ENCODE peak calls at places on chromosomes 12 and 14, in seven cellular contexts. A is lung; G is lower lobe of right lung; R is sigmoid colon; K is effector memory CD4-positive, alpha-beta T cell; Y is NT2/D1; I is aorta. C is an unnamed sample.

GRCh38 chr14:99745307-99745951 is 47.8 kb upstream of the EML1 start:
- DNase-seq in G (peak; percentile 15), R (no peak), Y (no peak), K (no peak), I (no peak), A (no peak), C (no peak)

GRCh38 chr14:30855345-30856037 is 18.9 kb upstream of the COCH start:
- DNase-seq in A (no peak), K (no peak), Y (no peak), G (no peak), I (no peak), R (no peak), C (no peak)

GRCh38 chr12:124560519-124560918 is 6.9 kb downstream of the NCOR2 start:
- DNase-seq in Y (no peak), R (no peak), I (no peak), K (no peak), A (no peak), G (no peak), C (no peak)

GRCh38 chr12:119128527-119128926 is 50.2 kb upstream of the HSPB8 start:
- DNase-seq in I (no peak), G (no peak), R (no peak), Y (no peak), A (no peak), K (no peak), C (no peak)

GRCh38 chr14:90341784-90342183 is 10.0 kb upstream of the NRDE2 start:
- DNase-seq in A (no peak), G (no peak), I (no peak), R (no peak), Y (no peak), K (no peak), C (no peak)

GRCh38 chr12:68957273-68957672 is 24.3 kb upstream of the CPM start:
- DNase-seq in A (no peak), I (no peak), G (no peak), R (no peak), Y (no peak), K (no peak), C (no peak)

GRCh38 chr12:49030714-49031572 is 12.4 kb upstream of the PRKAG1 start:
- DNase-seq in G (no peak), A (no peak), I (peak; percentile 45), R (no peak), Y (no peak), K (no peak), C (no peak)

GRCh38 chr12:54658306-54659264 is 10.4 kb upstream of the DCD start:
- DNase-seq in G (peak; percentile 50), K (no peak), A (no peak), R (no peak), Y (peak; percentile 75), I (no peak), C (peak; percentile 82)

GRCh38 chr14:73789996-73790581 is 61.5 kb upstream of the PTGR2 start:
- DNase-seq in R (peak; percentile 95), A (peak; percentile 42), K (no peak), Y (no peak), G (no peak), I (peak; percentile 85), C (no peak)

GRCh38 chr12:20601668-20602280 is 93.4 kb upstream of the SLCO1C1 start:
- DNase-seq in Y (peak; percentile 46), K (no peak), G (no peak), R (no peak), I (no peak), A (no peak), C (no peak)

GRCh38 chr12:42884116-42884515 is 294.6 kb upstream of the PRICKLE1 start:
- DNase-seq in R (no peak), K (no peak), G (no peak), A (no peak), I (no peak), Y (no peak), C (no peak)

GRCh38 chr12:118821386-118821928 is 159.9 kb upstream of the SRRM4 start:
- DNase-seq in G (no peak), K (no peak), R (no peak), A (no peak), Y (no peak), I (no peak), C (no peak)

GRCh38 chr14:35558680-35559079 is 24.7 kb downstream of the INSM2 start:
- DNase-seq in G (no peak), R (no peak), Y (peak; percentile 23), A (no peak), I (no peak), K (no peak), C (peak; percentile 20)

GRCh38 chr14:67432088-67432564 is 20.2 kb upstream of the PLEK2 start:
- DNase-seq in K (no peak), I (no peak), R (peak; percentile 7), Y (no peak), G (no peak), A (no peak), C (no peak)

GRCh38 chr12:12651752-12652151 is 40.1 kb downstream of the CREBL2 start:
- DNase-seq in G (no peak), Y (no peak), R (no peak), I (no peak), A (no peak), K (no peak), C (no peak)

GRCh38 chr14:52767058-52767833 is 24.2 kb downstream of the GNPNAT1 start:
- DNase-seq in G (no peak), K (no peak), I (no peak), Y (no peak), R (no peak), A (no peak), C (no peak)

GRCh38 chr12:2095878-2096277 is 43.1 kb downstream of the CACNA1C start:
- DNase-seq in G (no peak), K (no peak), R (peak; percentile 96), I (no peak), A (no peak), Y (no peak), C (no peak)

GRCh38 chr12:2094597-2094996 is 41.8 kb downstream of the CACNA1C start:
- DNase-seq in Y (no peak), I (no peak), G (no peak), R (no peak), A (no peak), K (no peak), C (no peak)

GRCh38 chr12:2092354-2092753 is 39.6 kb downstream of the CACNA1C start:
- DNase-seq in A (no peak), Y (no peak), I (no peak), G (no peak), K (no peak), R (no peak), C (no peak)

GRCh38 chr12:2097617-2098016 is 44.8 kb downstream of the CACNA1C start:
- DNase-seq in I (no peak), Y (no peak), K (no peak), G (no peak), A (no peak), R (no peak), C (no peak)

GRCh38 chr12:2092890-2093289 is 40.1 kb downstream of the CACNA1C start:
- DNase-seq in G (no peak), Y (no peak), I (peak; percentile 82), A (no peak), R (no peak), K (no peak), C (no peak)
- H3K27me3 ChIP-seq in G (no peaks in the 10 kb centered on the region), Y (no peaks in the 10 kb centered on the region), I (no peaks in the 10 kb centered on the region), A (no peaks in the 10 kb centered on the region), R (no peaks in the 10 kb centered on the region), K (no peaks in the 10 kb centered on the region), C (no peaks in the 10 kb centered on the region)

GRCh38 chr14:21229821-21230220 is 39.4 kb downstream of the HNRNPC start:
- DNase-seq in K (no peak), Y (no peak), A (no peak), I (no peak), G (no peak), R (no peak), C (no peak)

GRCh38 chr14:21227150-21227549 is 42.1 kb downstream of the HNRNPC start:
- DNase-seq in R (no peak), G (no peak), Y (no peak), I (no peak), A (no peak), K (no peak), C (no peak)

GRCh38 chr14:21231020-21231652 is 38.1 kb downstream of the HNRNPC start:
- DNase-seq in G (no peak), A (no peak), K (no peak), R (no peak), I (no peak), Y (no peak), C (no peak)

GRCh38 chr14:21226467-21226866 is 42.8 kb downstream of the HNRNPC start:
- DNase-seq in A (no peak), Y (no peak), R (no peak), I (no peak), K (no peak), G (no peak), C (no peak)

GRCh38 chr14:21227981-21228380 is 41.3 kb downstream of the HNRNPC start:
- DNase-seq in I (no peak), R (no peak), Y (no peak), A (no peak), K (no peak), G (no peak), C (no peak)
- H3K9me3 ChIP-seq in I (no peaks in the 10 kb centered on the region), R (no peaks in the 10 kb centered on the region), Y (no peaks in the 10 kb centered on the region), A (no peaks in the 10 kb centered on the region), K (no peaks in the 10 kb centered on the region), G (no peaks in the 10 kb centered on the region), C (no peaks in the 10 kb centered on the region)

GRCh38 chr12:102885043-102885932 is 31.8 kb downstream of the PAH start:
- DNase-seq in K (no peak), A (no peak), I (no peak), G (no peak), Y (no peak), R (no peak), C (no peak)

GRCh38 chr12:102880783-102881182 is 36.3 kb downstream of the PAH start:
- DNase-seq in I (no peak), G (no peak), K (no peak), A (no peak), R (no peak), Y (no peak), C (no peak)

GRCh38 chr12:102879144-102879763 is 37.8 kb downstream of the PAH start:
- DNase-seq in A (no peak), K (no peak), Y (peak; percentile 43), I (peak; percentile 55), G (peak; percentile 52), R (peak; percentile 68), C (peak; percentile 76)

GRCh38 chr12:102888511-102888910 is 28.5 kb downstream of the PAH start:
- DNase-seq in A (no peak), G (no peak), R (no peak), K (no peak), Y (no peak), I (no peak), C (no peak)

DNA sequence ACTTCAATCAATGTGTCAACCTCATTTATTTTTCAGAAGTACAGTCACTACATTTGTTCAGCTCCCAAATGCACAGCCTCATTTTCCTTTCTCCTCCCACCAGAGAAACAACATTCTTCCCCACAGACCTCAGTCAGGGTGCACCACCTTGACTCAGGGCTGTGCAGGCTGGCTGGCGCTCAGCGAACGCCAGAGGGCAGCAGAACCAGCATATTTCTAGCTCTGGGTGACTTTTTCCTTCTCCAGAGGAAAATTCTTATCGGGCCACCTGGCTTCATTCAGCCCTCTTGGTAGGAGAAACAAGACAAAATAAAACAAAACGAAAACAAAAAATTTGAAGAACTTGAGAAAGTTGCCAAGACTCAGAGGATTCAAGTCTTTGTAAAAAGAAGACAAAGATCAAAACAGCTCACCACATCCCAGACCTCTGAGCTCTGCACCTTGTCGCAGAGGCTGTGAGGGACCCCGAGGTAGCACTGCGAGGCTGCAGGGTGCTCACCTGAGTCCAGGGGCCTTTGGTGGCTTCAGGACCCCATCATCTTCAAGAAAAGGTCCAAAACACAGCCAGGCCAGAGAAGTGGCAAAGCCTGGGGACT is 33.7 kb downstream of the PAH start:
- DNase-seq in A (peak; percentile 49), K (peak; percentile 2), Y (peak; percentile 32), I (no peak), R (no peak), G (peak; percentile 52), C (peak; percentile 35)
- H3K27me3 ChIP-seq in A (no peaks in the 10 kb centered on the region), K (peaks cover 4% of the 10 kb centered on the region), Y (no peaks in the 10 kb centered on the region), I (no peaks in the 10 kb centered on the region), R (no peaks in the 10 kb centered on the region), G (peaks cover 11% of the 10 kb centered on the region), C (no peaks in the 10 kb centered on the region)

GRCh38 chr14:56933446-56933845 is 123.2 kb upstream of the OTX2 start:
- DNase-seq in R (no peak), I (no peak), Y (no peak), A (no peak), K (no peak), G (no peak), C (no peak)
- H3K9me3 ChIP-seq in R (no peaks in the 10 kb centered on the region), I (no peaks in the 10 kb centered on the region), Y (no peaks in the 10 kb centered on the region), A (no peaks in the 10 kb centered on the region), K (no peaks in the 10 kb centered on the region), G (no peaks in the 10 kb centered on the region), C (no peaks in the 10 kb centered on the region)

C was measured in iPS DF 6.9.